ENCODE peak calls at places on chromosome 11, in ten cellular contexts. One of them, this sample, is unnamed.

GRCh38 chr11:69166186-69167115 is 10.7 kb downstream of the SMIM38 start:
- DNase-seq in cardiac muscle cell: peak
- DNase-seq in GDM1: peak
- DNase-seq in PC-3: peak
- DNase-seq in stimulated activated CD8-positive, alpha-beta memory T cell treated with anti-CD3 and anti-CD28 coated beads, Interleukin-2, amount 100 ng/mL, for 48 hours: peak
- DNase-seq in caudate nucleus: peak
- DNase-seq in astrocyte of the cerebellum: peak
- DNase-seq in EH: peak
- DNase-seq in frontal cortex: no peak
- DNase-seq in upper lobe of right lung: no peak
- DNase-seq in this sample: peak

GRCh38 chr11:5698281-5698680 is 8.7 kb downstream of the TRIM22 start:
- DNase-seq in cardiac muscle cell: no peak
- DNase-seq in GDM1: no peak
- DNase-seq in PC-3: no peak
- DNase-seq in stimulated activated CD8-positive, alpha-beta memory T cell treated with anti-CD3 and anti-CD28 coated beads, Interleukin-2, amount 100 ng/mL, for 48 hours: no peak
- DNase-seq in caudate nucleus: no peak
- DNase-seq in astrocyte of the cerebellum: no peak
- DNase-seq in EH: no peak
- DNase-seq in frontal cortex: no peak
- DNase-seq in upper lobe of right lung: no peak
- DNase-seq in this sample: no peak

GRCh38 chr11:6968816-6969215 is 42.6 kb downstream of the ZNF215 start:
- DNase-seq in cardiac muscle cell: no peak
- DNase-seq in GDM1: no peak
- DNase-seq in PC-3: peak
- DNase-seq in stimulated activated CD8-positive, alpha-beta memory T cell treated with anti-CD3 and anti-CD28 coated beads, Interleukin-2, amount 100 ng/mL, for 48 hours: no peak
- DNase-seq in caudate nucleus: no peak
- DNase-seq in astrocyte of the cerebellum: no peak
- DNase-seq in EH: peak
- DNase-seq in frontal cortex: no peak
- DNase-seq in upper lobe of right lung: no peak
- DNase-seq in this sample: no peak

GRCh38 chr11:85718991-85719807 is 33.2 kb upstream of the CCDC89 start:
- DNase-seq in cardiac muscle cell: no peak
- DNase-seq in GDM1: no peak
- DNase-seq in PC-3: peak
- DNase-seq in stimulated activated CD8-positive, alpha-beta memory T cell treated with anti-CD3 and anti-CD28 coated beads, Interleukin-2, amount 100 ng/mL, for 48 hours: no peak
- DNase-seq in caudate nucleus: peak
- DNase-seq in astrocyte of the cerebellum: peak
- DNase-seq in EH: peak
- DNase-seq in frontal cortex: peak
- DNase-seq in upper lobe of right lung: no peak
- DNase-seq in this sample: no peak

GRCh38 chr11:78414321-78415051 is 3.1 kb downstream of the GAB2 start:
- DNase-seq in cardiac muscle cell: no peak
- DNase-seq in GDM1: no peak
- DNase-seq in PC-3: peak
- DNase-seq in stimulated activated CD8-positive, alpha-beta memory T cell treated with anti-CD3 and anti-CD28 coated beads, Interleukin-2, amount 100 ng/mL, for 48 hours: no peak
- DNase-seq in caudate nucleus: no peak
- DNase-seq in astrocyte of the cerebellum: no peak
- DNase-seq in EH: peak
- DNase-seq in frontal cortex: no peak
- DNase-seq in upper lobe of right lung: no peak
- DNase-seq in this sample: no peak

GRCh38 chr11:94793002-94793401 is 24.8 kb downstream of the AMOTL1 start:
- DNase-seq in cardiac muscle cell: no peak
- DNase-seq in GDM1: no peak
- DNase-seq in PC-3: no peak
- DNase-seq in stimulated activated CD8-positive, alpha-beta memory T cell treated with anti-CD3 and anti-CD28 coated beads, Interleukin-2, amount 100 ng/mL, for 48 hours: no peak
- DNase-seq in caudate nucleus: no peak
- DNase-seq in astrocyte of the cerebellum: no peak
- DNase-seq in EH: peak
- DNase-seq in frontal cortex: no peak
- DNase-seq in upper lobe of right lung: no peak
- DNase-seq in this sample: no peak

GRCh38 chr11:60315866-60316265 is 11.2 kb upstream of the MS4A6E start:
- DNase-seq in cardiac muscle cell: peak
- DNase-seq in GDM1: no peak
- DNase-seq in PC-3: no peak
- DNase-seq in stimulated activated CD8-positive, alpha-beta memory T cell treated with anti-CD3 and anti-CD28 coated beads, Interleukin-2, amount 100 ng/mL, for 48 hours: no peak
- DNase-seq in caudate nucleus: no peak
- DNase-seq in astrocyte of the cerebellum: no peak
- DNase-seq in EH: no peak
- DNase-seq in frontal cortex: no peak
- DNase-seq in upper lobe of right lung: no peak
- DNase-seq in this sample: no peak

GRCh38 chr11:69928124-69928523 is 108.9 kb upstream of the FGF3 start:
- DNase-seq in cardiac muscle cell: no peak
- DNase-seq in GDM1: no peak
- DNase-seq in PC-3: no peak
- DNase-seq in stimulated activated CD8-positive, alpha-beta memory T cell treated with anti-CD3 and anti-CD28 coated beads, Interleukin-2, amount 100 ng/mL, for 48 hours: no peak
- DNase-seq in caudate nucleus: no peak
- DNase-seq in astrocyte of the cerebellum: no peak
- DNase-seq in EH: no peak
- DNase-seq in frontal cortex: no peak
- DNase-seq in upper lobe of right lung: peak
- DNase-seq in this sample: no peak

GRCh38 chr11:93775289-93775688 is 8.8 kb upstream of the MED17 start:
- DNase-seq in cardiac muscle cell: peak
- DNase-seq in GDM1: no peak
- DNase-seq in PC-3: peak
- DNase-seq in stimulated activated CD8-positive, alpha-beta memory T cell treated with anti-CD3 and anti-CD28 coated beads, Interleukin-2, amount 100 ng/mL, for 48 hours: no peak
- DNase-seq in caudate nucleus: no peak
- DNase-seq in astrocyte of the cerebellum: no peak
- DNase-seq in EH: peak
- DNase-seq in frontal cortex: no peak
- DNase-seq in upper lobe of right lung: no peak
- DNase-seq in this sample: no peak

GRCh38 chr11:74905326-74905725 is 43.6 kb downstream of the XRRA1 start:
- DNase-seq in cardiac muscle cell: no peak
- DNase-seq in GDM1: no peak
- DNase-seq in PC-3: no peak
- DNase-seq in stimulated activated CD8-positive, alpha-beta memory T cell treated with anti-CD3 and anti-CD28 coated beads, Interleukin-2, amount 100 ng/mL, for 48 hours: no peak
- DNase-seq in caudate nucleus: no peak
- DNase-seq in astrocyte of the cerebellum: no peak
- DNase-seq in EH: no peak
- DNase-seq in frontal cortex: no peak
- DNase-seq in upper lobe of right lung: no peak
- DNase-seq in this sample: no peak

GRCh38 chr11:125494987-125495725 is 909 bp downstream of the FEZ1 start:
- DNase-seq in cardiac muscle cell: peak
- DNase-seq in GDM1: no peak
- DNase-seq in PC-3: no peak
- DNase-seq in stimulated activated CD8-positive, alpha-beta memory T cell treated with anti-CD3 and anti-CD28 coated beads, Interleukin-2, amount 100 ng/mL, for 48 hours: no peak
- DNase-seq in caudate nucleus: peak
- DNase-seq in astrocyte of the cerebellum: no peak
- DNase-seq in EH: peak
- DNase-seq in frontal cortex: peak
- DNase-seq in upper lobe of right lung: peak
- DNase-seq in this sample: no peak

GRCh38 chr11:15835705-15836411 is 520.5 kb downstream of the SOX6 start:
- DNase-seq in cardiac muscle cell: no peak
- DNase-seq in GDM1: no peak
- DNase-seq in PC-3: no peak
- DNase-seq in stimulated activated CD8-positive, alpha-beta memory T cell treated with anti-CD3 and anti-CD28 coated beads, Interleukin-2, amount 100 ng/mL, for 48 hours: no peak
- DNase-seq in caudate nucleus: no peak
- DNase-seq in astrocyte of the cerebellum: no peak
- DNase-seq in EH: no peak
- DNase-seq in frontal cortex: no peak
- DNase-seq in upper lobe of right lung: no peak
- DNase-seq in this sample: no peak

GRCh38 chr11:131767421-131767820 is 397.0 kb downstream of the NTM start:
- DNase-seq in cardiac muscle cell: no peak
- DNase-seq in GDM1: no peak
- DNase-seq in PC-3: no peak
- DNase-seq in stimulated activated CD8-positive, alpha-beta memory T cell treated with anti-CD3 and anti-CD28 coated beads, Interleukin-2, amount 100 ng/mL, for 48 hours: no peak
- DNase-seq in caudate nucleus: no peak
- DNase-seq in astrocyte of the cerebellum: no peak
- DNase-seq in EH: peak
- DNase-seq in frontal cortex: no peak
- DNase-seq in upper lobe of right lung: no peak
- DNase-seq in this sample: no peak

GRCh38 chr11:7597620-7598019 is 75.7 kb downstream of the CYB5R2 start:
- DNase-seq in cardiac muscle cell: no peak
- DNase-seq in GDM1: no peak
- DNase-seq in PC-3: peak
- DNase-seq in stimulated activated CD8-positive, alpha-beta memory T cell treated with anti-CD3 and anti-CD28 coated beads, Interleukin-2, amount 100 ng/mL, for 48 hours: no peak
- DNase-seq in caudate nucleus: no peak
- DNase-seq in astrocyte of the cerebellum: no peak
- DNase-seq in EH: no peak
- DNase-seq in frontal cortex: no peak
- DNase-seq in upper lobe of right lung: peak
- DNase-seq in this sample: no peak

GRCh38 chr11:22512457-22512856 is 113.2 kb downstream of the FANCF start:
- DNase-seq in cardiac muscle cell: no peak
- DNase-seq in GDM1: no peak
- DNase-seq in PC-3: no peak
- DNase-seq in stimulated activated CD8-positive, alpha-beta memory T cell treated with anti-CD3 and anti-CD28 coated beads, Interleukin-2, amount 100 ng/mL, for 48 hours: no peak
- DNase-seq in caudate nucleus: no peak
- DNase-seq in astrocyte of the cerebellum: no peak
- DNase-seq in EH: no peak
- DNase-seq in frontal cortex: no peak
- DNase-seq in upper lobe of right lung: no peak
- DNase-seq in this sample: no peak

GRCh38 chr11:5521540-5521939 is 5.0 kb upstream of the UBQLNL start:
- DNase-seq in cardiac muscle cell: no peak
- DNase-seq in GDM1: no peak
- DNase-seq in PC-3: peak
- DNase-seq in stimulated activated CD8-positive, alpha-beta memory T cell treated with anti-CD3 and anti-CD28 coated beads, Interleukin-2, amount 100 ng/mL, for 48 hours: no peak
- DNase-seq in caudate nucleus: no peak
- DNase-seq in astrocyte of the cerebellum: no peak
- DNase-seq in EH: no peak
- DNase-seq in frontal cortex: no peak
- DNase-seq in upper lobe of right lung: no peak
- DNase-seq in this sample: no peak

GRCh38 chr11:113574171-113574570 is 99.0 kb upstream of the DRD2 start:
- DNase-seq in cardiac muscle cell: no peak
- DNase-seq in GDM1: no peak
- DNase-seq in PC-3: no peak
- DNase-seq in stimulated activated CD8-positive, alpha-beta memory T cell treated with anti-CD3 and anti-CD28 coated beads, Interleukin-2, amount 100 ng/mL, for 48 hours: no peak
- DNase-seq in caudate nucleus: no peak
- DNase-seq in astrocyte of the cerebellum: no peak
- DNase-seq in EH: no peak
- DNase-seq in frontal cortex: no peak
- DNase-seq in upper lobe of right lung: no peak
- DNase-seq in this sample: no peak